ENCODE peak calls at places on chromosomes 2 and 18, in six cellular contexts. F, A, J, Z, I and P are unnamed samples. For H3K9me3, the result is how much of the 10 kb centered on the place peaks cover.

GRCh38 chr2:29393676-29394075 is 278.5 kb downstream of the CLIP4 start:
- DNase-seq in F (no peak), A (no peak), J (no peak), Z (no peak), I (no peak), P (no peak)

GRCh38 chr2:37795938-37796337 is 124.5 kb upstream of the CDC42EP3 start:
- DNase-seq in F (peak), A (no peak), J (no peak), Z (no peak), I (no peak), P (peak)

GRCh38 chr2:23703037-23703582 is 223.8 kb downstream of the ATAD2B start:
- DNase-seq in F (no peak), A (no peak), J (no peak), Z (no peak), I (no peak), P (peak)

GRCh38 chr18:41543815-41544214 is 411.2 kb upstream of the PIK3C3 start:
- DNase-seq in F (no peak), A (no peak), J (no peak), Z (no peak), I (no peak), P (no peak)

GRCh38 chr2:65175894-65176527 is 46.1 kb upstream of the RAB1A start:
- DNase-seq in F (no peak), A (no peak), J (no peak), Z (no peak), I (no peak), P (no peak)

GRCh38 chr2:135005753-135006152 is 41.5 kb downstream of the MAP3K19 start:
- DNase-seq in F (no peak), A (no peak), J (no peak), Z (peak), I (no peak), P (no peak)

GRCh38 chr2:219886615-219887014 is 259.2 kb downstream of the SLC4A3 start:
- DNase-seq in F (peak), A (no peak), J (peak), Z (peak), I (no peak), P (no peak)

GRCh38 chr18:35282353-35282752 is 7.7 kb downstream of the ZSCAN30 start:
- DNase-seq in F (peak), A (no peak), J (no peak), Z (no peak), I (no peak), P (peak)

GRCh38 chr2:9663008-9663879 is 32.4 kb upstream of the YWHAQ start:
- DNase-seq in F (no peak), A (peak), J (no peak), Z (no peak), I (no peak), P (no peak)

GRCh38 chr18:59011786-59012185 is 127.9 kb upstream of the SEC11C start:
- DNase-seq in F (no peak), A (no peak), J (no peak), Z (no peak), I (no peak), P (no peak)

GRCh38 chr18:79553696-79554095 is 125.9 kb upstream of the CTDP1 start:
- DNase-seq in F (no peak), A (no peak), J (no peak), Z (no peak), I (no peak), P (no peak)

GRCh38 chr2:31764169-31764568 is 183.4 kb upstream of the SRD5A2 start:
- DNase-seq in F (no peak), A (no peak), J (no peak), Z (no peak), I (no peak), P (no peak)

GRCh38 chr2:25043241-25043867 is 1.5 kb downstream of the EFR3B start:
- DNase-seq in F (peak), A (no peak), J (peak), Z (peak), I (no peak), P (peak)

GRCh38 chr2:231597014-231597611 is 4.4 kb downstream of the TEX44 start:
- DNase-seq in F (no peak), A (no peak), J (no peak), Z (no peak), I (no peak), P (peak)

GRCh38 chr2:30713698-30714097 is 93.5 kb downstream of the CAPN13 start:
- DNase-seq in F (no peak), A (no peak), J (no peak), Z (no peak), I (no peak), P (no peak)

GRCh38 chr2:30710016-30710415 is 97.2 kb downstream of the CAPN13 start:
- DNase-seq in F (no peak), A (no peak), J (no peak), Z (no peak), I (no peak), P (no peak)

GRCh38 chr2:30709516-30709915 is 97.7 kb downstream of the CAPN13 start:
- DNase-seq in F (no peak), A (no peak), J (no peak), Z (no peak), I (no peak), P (no peak)

GRCh38 chr2:30710461-30710860 is 96.8 kb downstream of the CAPN13 start:
- DNase-seq in F (no peak), A (no peak), J (no peak), Z (no peak), I (no peak), P (no peak)

DNA sequence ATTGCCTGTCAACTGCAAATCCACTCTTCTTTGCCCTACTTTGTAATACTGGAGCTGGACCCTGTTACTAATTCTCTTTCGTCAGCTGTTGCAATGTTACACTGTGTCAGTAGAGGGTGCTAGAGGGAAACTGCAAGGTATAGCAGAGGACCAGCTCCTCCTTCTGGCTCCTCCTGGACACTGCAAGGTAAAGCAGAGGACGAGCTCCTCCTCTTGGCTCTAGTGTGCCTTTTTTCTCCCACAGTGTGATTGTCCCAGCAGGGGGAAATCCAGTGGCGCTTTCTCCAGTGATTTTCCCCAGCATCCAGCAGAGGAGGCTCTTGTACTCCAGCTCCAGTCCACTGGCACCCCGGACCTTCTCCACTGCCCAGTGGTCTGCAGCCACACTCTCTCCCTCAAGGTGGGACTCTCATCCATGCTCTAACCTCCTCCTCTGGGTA is 95.6 kb downstream of the CAPN13 start:
- DNase-seq in F (peak), A (peak), J (peak), Z (peak), I (peak), P (peak)
- H3K4me2 ChIP-seq in F (no peak), A (no peak), J (no peak), Z (no peak), I (no peak), P (no peak)

DNA sequence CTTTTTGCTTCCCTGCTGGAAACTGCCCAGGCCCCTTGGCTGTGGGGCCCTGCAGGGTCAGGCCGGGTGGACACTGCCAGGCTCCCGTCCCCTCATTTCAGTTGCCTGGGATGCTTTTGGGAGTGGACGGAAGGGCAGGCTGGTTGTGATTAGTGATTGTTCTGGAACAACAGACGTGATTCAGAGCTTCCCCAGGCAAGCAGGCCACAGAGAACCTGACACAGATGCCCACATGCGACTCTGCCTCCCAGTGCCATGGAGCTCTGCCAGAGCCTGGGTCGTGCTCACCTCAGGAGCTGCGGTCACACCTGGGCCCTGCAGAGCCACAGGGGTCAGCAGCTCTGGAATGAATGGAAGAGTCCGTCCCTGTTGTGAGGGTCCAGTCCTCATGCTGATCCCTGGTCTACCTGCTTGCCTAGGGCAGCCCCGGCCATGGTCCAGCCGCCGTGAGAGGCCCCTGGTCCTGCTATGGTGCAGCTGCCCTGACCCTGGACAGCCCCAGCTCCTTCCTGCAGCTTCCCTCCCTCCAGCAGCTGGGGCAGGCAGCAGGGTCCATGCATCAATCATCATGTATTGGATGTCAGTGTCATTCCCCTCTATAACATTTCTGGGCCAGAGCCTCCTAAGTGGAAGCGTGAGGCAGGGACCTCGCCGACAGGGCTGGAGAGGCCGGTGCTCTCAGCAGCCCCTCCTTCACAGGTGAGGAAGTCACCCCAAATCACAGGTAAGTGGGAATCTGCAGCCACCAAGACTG is 518.6 kb upstream of the MYT1L start:
- DNase-seq in F (no peak), A (no peak), J (no peak), Z (no peak), I (no peak), P (no peak)
- H3K9me3 ChIP-seq in F (half or more), A (under half), J (under half), Z (under half), I (under half), P (under half)

DNA sequence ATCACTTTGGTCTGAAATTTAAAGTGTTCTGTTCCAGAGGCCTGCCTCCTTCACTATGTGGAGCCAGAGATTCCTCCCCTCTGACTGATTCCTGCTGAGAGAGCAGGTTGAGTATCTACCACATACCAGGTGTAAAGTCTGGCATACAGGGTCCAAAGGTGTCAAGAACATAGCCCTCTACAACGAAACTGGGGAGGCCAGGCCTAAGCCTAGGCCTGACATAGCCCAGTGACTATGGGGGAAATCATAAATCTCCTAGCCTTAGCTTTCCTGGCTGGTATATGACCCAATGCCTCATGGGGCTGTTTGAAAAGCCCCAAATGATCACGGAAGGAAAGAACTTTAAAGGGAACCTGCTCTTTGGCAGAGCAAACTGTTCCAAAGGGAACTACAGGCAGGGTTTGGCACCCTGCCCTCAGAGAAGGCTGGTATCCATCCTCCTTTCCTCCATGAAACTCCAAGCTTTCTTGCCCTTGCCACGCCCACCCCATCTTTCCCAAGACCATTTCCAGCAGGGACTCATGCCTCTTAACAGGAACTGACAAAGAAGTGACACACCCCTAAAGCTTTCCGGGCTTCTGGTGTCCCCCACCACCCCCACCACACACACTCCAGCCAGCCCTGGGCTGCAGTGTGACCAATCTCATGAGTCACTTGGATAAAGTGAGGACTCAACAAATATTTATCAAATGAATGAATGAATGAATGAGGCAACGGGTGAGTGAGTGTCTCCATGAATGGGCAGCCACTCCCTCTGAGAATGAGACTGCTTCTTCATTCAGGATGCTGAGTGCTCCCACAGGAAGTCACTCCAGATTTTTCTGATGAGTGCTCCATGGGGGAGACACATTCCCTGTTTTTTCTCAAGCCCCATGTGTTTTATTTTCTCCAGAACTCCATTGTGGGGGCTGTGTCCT is 114.5 kb upstream of the STPG4 start:
- DNase-seq in F (peak), A (no peak), J (peak), Z (no peak), I (no peak), P (peak)
- H3K4me2 ChIP-seq in F (no peak), A (no peak), J (peak), Z (no peak), I (no peak), P (peak)

GRCh38 chr18:56161604-56162003 is 476.8 kb downstream of the TXNL1 start:
- DNase-seq in F (no peak), A (no peak), J (no peak), Z (no peak), I (no peak), P (no peak)
- H3K9me3 ChIP-seq in F (under half), A (under half), J (under half), Z (under half), I (under half), P (under half)

GRCh38 chr18:11950824-11951223 is 30.5 kb upstream of the IMPA2 start:
- DNase-seq in F (no peak), A (no peak), J (no peak), Z (no peak), I (no peak), P (no peak)

GRCh38 chr18:11944786-11945185 is 36.5 kb upstream of the IMPA2 start:
- DNase-seq in F (no peak), A (no peak), J (no peak), Z (no peak), I (no peak), P (no peak)

GRCh38 chr18:11947214-11948119 is 33.8 kb upstream of the IMPA2 start:
- DNase-seq in F (peak), A (peak), J (peak), Z (peak), I (no peak), P (peak)

GRCh38 chr18:11948852-11949523 is 32.3 kb upstream of the IMPA2 start:
- DNase-seq in F (peak), A (no peak), J (no peak), Z (no peak), I (no peak), P (no peak)

DNA sequence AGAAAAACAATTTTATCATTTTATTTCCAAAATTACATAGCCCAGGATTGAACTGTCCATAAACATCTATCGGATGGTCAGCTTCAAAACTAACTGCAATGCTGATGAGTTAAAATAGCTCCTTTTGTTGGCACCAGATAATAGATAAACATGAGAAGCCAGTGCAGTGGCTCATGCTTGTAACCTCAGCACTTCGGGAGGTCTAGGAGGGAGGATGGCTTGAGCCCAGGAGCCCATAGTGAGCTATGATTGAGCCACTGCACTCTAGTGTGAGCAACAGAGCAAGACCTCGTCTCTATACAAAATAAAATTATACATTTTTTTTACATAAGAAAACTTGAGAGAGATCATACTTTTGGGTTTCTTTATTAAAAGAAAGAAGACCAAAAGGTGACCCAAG is 34.6 kb upstream of the IMPA2 start:
- DNase-seq in F (peak), A (no peak), J (no peak), Z (peak), I (no peak), P (no peak)
- H3K4me2 ChIP-seq in F (peak), A (peak), J (peak), Z (peak), I (no peak), P (peak)